ENCODE peak calls at places on chromosomes 2 and 18, in six cellular contexts. E is IMR-90, R is K562, C is neural progenitor cell, P is MM.1S, X is fibroblast of lung. U is an unnamed sample.
A peak's percentile ranks its signal among the peaks of the same experiment; 100 is the strongest.

GRCh38 chr2:229380101-229380625 is 109.1 kb upstream of the PID1 start:
- DNase-seq in E (no peak), P (no peak), X (no peak), C (no peak), R (no peak), U (no peak)

GRCh38 chr2:101120124-101120996 is 30.8 kb downstream of the TBC1D8 start:
- DNase-seq in E (peak; percentile 29), R (no peak), P (no peak), X (peak; percentile 88), C (no peak), U (peak; percentile 95)

GRCh38 chr2:37855283-37856041 is 69.6 kb upstream of the RMDN2 start:
- DNase-seq in C (no peak), R (no peak), P (no peak), E (no peak), X (no peak), U (no peak)

GRCh38 chr2:10372862-10373240 is 70.1 kb downstream of the HPCAL1 start:
- DNase-seq in E (no peak), R (no peak), C (no peak), X (no peak), P (no peak), U (no peak)

GRCh38 chr18:74356959-74357358 is 41.3 kb downstream of the C18orf63 start:
- DNase-seq in C (no peak), R (no peak), X (no peak), E (no peak), P (peak; percentile 45), U (no peak)

GRCh38 chr2:202375006-202375610 is 1.0 kb upstream of the BMPR2 start:
- DNase-seq in C (peak; percentile 70), X (peak; percentile 63), R (no peak), E (peak; percentile 78), P (no peak), U (peak; percentile 51)

GRCh38 chr2:229490167-229490566 is 219.1 kb upstream of the PID1 start:
- DNase-seq in E (no peak), X (no peak), C (no peak), R (no peak), P (no peak), U (no peak)

GRCh38 chr2:63872571-63873328 is 31.1 kb downstream of the UGP2 start:
- DNase-seq in P (no peak), R (no peak), E (no peak), C (no peak), X (no peak), U (no peak)

GRCh38 chr18:49761771-49762170 is 51.6 kb downstream of the ACAA2 start:
- DNase-seq in E (no peak), P (no peak), X (no peak), C (no peak), R (no peak), U (no peak)

GRCh38 chr18:2442726-2443275 is 128.5 kb downstream of the METTL4 start:
- DNase-seq in R (no peak), P (no peak), E (peak; percentile 8), C (no peak), X (no peak), U (peak; percentile 83)

GRCh38 chr2:63059434-63060078 is 8.9 kb downstream of the OTX1 start:
- DNase-seq in P (no peak), R (no peak), E (no peak), C (peak; percentile 48), X (no peak), U (no peak)

GRCh38 chr18:47932603-47933002 is 2.1 kb upstream of the SMAD2 start:
- DNase-seq in P (no peak), E (no peak), X (no peak), C (peak; percentile 33), R (no peak), U (no peak)

GRCh38 chr2:9703701-9704221 is 73.0 kb upstream of the YWHAQ start:
- DNase-seq in R (peak; percentile 94), X (peak; percentile 92), C (no peak), P (no peak), E (peak; percentile 79), U (peak; percentile 85)

GRCh38 chr2:113829270-113829669 is 60.6 kb upstream of the ACTR3 start:
- DNase-seq in E (no peak), P (no peak), R (no peak), X (peak; percentile 43), C (no peak), U (no peak)

GRCh38 chr18:75220786-75221355 is 10.3 kb downstream of the TSHZ1 start:
- DNase-seq in C (no peak), P (no peak), R (no peak), X (no peak), E (no peak), U (no peak)

GRCh38 chr18:32773187-32773712 is 427 bp upstream of the KLHL14 start:
- DNase-seq in R (no peak), E (no peak), C (no peak), P (no peak), X (no peak), U (no peak)

GRCh38 chr2:4828682-4829374 is 863.4 kb upstream of the SOX11 start:
- DNase-seq in C (no peak), R (no peak), E (no peak), P (no peak), X (no peak), U (no peak)

GRCh38 chr2:25524507-25524906 is 148.9 kb downstream of the DTNB start:
- DNase-seq in X (no peak), P (no peak), C (no peak), R (no peak), E (no peak), U (no peak)

GRCh38 chr18:60875957-60876507 is 457.2 kb upstream of the CDH20 start:
- DNase-seq in P (no peak), R (no peak), C (no peak), E (no peak), X (no peak), U (no peak)

DNA sequence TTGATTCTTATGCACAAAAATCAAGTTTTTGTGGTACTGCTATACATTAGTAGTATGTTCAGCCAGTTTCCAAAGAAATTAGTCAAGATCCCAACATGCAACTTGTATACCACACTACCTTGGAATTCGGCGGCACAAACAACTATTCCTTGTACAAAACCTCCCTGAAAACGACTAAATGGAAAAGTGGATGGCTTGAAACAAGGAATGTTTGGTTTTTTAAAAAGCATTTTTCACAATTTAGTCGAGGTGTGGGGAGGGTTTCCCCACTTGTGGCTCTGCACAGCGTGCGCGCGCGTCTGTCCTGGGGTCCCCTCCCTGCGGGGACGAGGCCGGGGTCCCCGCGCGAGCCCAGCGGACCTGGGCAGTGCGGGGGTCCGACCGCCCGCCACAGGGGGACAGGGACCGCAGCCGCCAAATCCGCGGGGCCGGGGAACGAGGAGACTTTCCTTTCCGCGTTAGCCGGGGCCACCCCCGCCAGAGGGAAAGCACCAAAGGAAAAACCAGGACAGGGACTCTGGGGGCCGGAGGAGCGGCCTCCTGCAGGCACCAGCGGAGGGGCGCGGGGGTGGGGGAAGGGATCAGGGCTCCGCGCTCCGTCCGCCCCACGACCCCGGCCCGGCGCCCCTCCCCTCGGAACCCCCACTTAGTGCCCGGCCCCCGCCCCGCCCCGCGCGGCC is 534 bp upstream of the SOCS6 start:
- DNase-seq in C (peak; percentile 20), E (peak; percentile 39), R (peak; percentile 22), P (no peak), X (peak; percentile 50), U (peak; percentile 23)
- H3K4me2 ChIP-seq in C (peak overlapping the region; percentile 92), E (peak overlapping the region; percentile 87), R (peak overlapping the region; percentile 11), P (peak overlapping the region; percentile 65), X (peak overlapping the region; percentile 96), U (peak overlapping the region; percentile 95)

DNA sequence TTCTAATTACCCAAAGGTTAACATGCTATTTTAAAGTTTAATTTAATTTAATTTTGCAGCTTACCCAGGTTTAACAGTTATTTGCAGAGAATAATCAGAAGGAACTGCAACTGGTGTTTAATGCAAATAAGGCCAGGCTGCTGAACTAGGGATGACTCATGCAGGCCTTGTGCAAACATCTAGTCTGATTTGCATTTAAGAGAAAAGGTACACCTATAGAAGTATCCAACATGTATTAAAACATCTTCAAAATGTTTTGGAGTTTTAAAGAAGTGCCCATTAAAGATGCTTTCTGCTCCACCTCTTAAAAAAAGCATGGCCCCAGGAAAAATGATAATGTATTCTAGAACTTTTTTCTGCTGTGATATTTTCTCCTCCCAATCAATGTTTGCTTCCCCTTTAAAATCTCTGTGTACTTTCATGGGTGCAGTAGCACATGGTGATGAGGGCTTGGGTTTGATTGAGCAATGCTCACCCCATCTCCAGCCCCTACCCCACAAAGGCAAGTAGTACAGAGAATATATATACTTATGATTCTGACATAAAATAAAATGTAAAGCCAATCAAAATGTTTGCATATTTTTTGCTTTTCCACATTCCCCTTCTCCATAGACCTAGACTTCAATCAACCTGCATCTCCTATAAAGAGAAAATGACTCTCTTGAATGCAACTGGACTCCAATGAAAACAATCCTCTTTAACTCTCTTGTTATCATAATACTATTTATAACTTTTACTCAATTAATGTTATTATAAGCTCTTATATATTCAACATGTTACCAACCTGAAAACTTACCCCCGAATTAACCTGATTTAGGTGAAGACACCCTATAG is 54.1 kb downstream of the ATP8B1 start:
- DNase-seq in P (peak; percentile 19), C (no peak), X (peak; percentile 69), E (peak; percentile 69), R (no peak), U (peak; percentile 76)
- H3K9ac ChIP-seq in P (no peak overlapping the region), C (no peak overlapping the region), X (no peak overlapping the region), E (no peak overlapping the region), R (no peak overlapping the region), U (peak overlapping the region; percentile 18)

GRCh38 chr2:29113027-29113686 is 2.1 kb upstream of the CLIP4 start:
- DNase-seq in C (no peak), R (no peak), X (no peak), P (no peak), E (peak; percentile 76), U (no peak)

GRCh38 chr2:29115797-29116781 is 874 bp downstream of the CLIP4 start:
- DNase-seq in C (peak; percentile 41), E (peak; percentile 85), P (peak; percentile 82), X (peak; percentile 86), R (no peak), U (peak; percentile 62)

GRCh38 chr2:29113891-29114321 is 1.3 kb upstream of the CLIP4 start:
- DNase-seq in P (peak; percentile 39), E (peak; percentile 73), X (peak; percentile 88), R (peak; percentile 17), C (no peak), U (peak; percentile 94)

GRCh38 chr2:29114841-29115609 is at the start of gene CLIP4:
- DNase-seq in C (peak; percentile 70), X (peak; percentile 60), P (no peak), E (peak; percentile 51), R (no peak), U (peak; percentile 29)

GRCh38 chr2:29114514-29114840 is 738 bp upstream of the CLIP4 start:
- DNase-seq in E (no peak), P (no peak), X (no peak), C (no peak), R (no peak), U (no peak)
- H3K4me2 ChIP-seq in E (no peak overlapping the region), P (no peak overlapping the region), X (peak overlapping the region; percentile 39), C (no peak overlapping the region), R (no peak overlapping the region), U (peak overlapping the region; percentile 60)

DNA sequence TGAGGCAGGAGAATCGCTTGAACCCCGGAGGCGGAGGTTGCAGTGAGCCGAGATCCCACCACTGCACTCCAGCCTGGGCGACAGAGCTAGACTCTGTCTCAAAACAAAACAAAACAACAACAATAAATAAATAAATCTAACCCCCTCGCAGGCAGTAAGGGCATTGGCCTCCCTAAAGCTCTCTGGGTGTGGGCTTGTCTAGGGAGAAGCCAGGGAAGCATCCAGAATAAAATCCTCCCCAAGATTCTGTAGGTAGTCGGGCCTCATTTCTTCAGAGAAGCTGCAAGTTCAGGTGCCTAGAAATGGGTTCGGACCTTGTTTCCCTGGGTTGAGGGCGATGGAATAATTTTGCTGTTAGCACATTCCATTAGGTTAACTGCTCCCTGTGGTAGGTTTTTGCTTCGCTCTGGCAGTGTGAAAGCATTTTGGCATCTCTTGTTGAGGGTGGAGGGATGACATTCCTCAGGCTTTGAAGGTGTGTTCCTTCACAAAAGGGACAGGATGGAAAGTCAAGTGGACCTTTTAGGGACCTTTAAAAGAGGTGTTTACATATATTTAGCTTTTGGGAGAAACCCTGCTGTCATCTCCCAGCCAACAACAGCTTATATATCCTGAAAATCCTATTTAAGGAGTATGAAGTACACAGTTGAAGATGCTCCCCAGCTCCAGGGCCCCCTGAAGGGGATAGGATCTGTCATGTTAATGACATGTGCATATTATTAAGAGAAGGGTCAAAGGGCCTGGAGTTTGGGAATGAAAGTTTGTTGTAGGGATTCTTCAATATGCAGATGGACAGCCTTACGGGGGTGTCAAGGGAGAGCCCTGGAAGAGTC is 17.7 kb downstream of the MYCN start:
- DNase-seq in R (no peak), P (no peak), C (no peak), E (no peak), X (no peak), U (no peak)
- H3K9ac ChIP-seq in R (no peak overlapping the region), P (no peak overlapping the region), C (no peak overlapping the region), E (no peak overlapping the region), X (no peak overlapping the region), U (no peak overlapping the region)

U was measured in PC-3.